ENCODE peak calls at places on chromosomes 1 and 21, in nine cellular contexts. Z is suprapubic skin, U is lung, I is OCI-LY7, O is left lung, G is esophagus squamous epithelium, M is stomach, B is A549, K is tibial artery. E is an unnamed sample.

GRCh38 chr1:33378976-33379375 is 51.9 kb downstream of the PHC2 start:
- DNase-seq in M (no peak), B (no peak), Z (no peak), I (no peak), K (no peak), O (no peak), U (no peak), G (no peak), E (no peak)

GRCh38 chr1:29180497-29181412 is 945 bp downstream of the SRSF4 start:
- DNase-seq in B (no peak), M (no peak), U (no peak), G (no peak), I (no peak), O (peak; percentile 46), K (no peak), Z (peak; percentile 68), E (no peak)

GRCh38 chr1:72830606-72831390 is 548.5 kb upstream of the NEGR1 start:
- DNase-seq in B (no peak), Z (no peak), K (no peak), U (no peak), G (no peak), M (no peak), I (no peak), O (no peak), E (peak; percentile 39)

GRCh38 chr1:39898648-39899603 is 2.8 kb downstream of the MYCL start:
- DNase-seq in B (peak; percentile 72), Z (no peak), G (no peak), M (peak; percentile 80), U (peak; percentile 72), K (no peak), O (peak; percentile 40), I (peak; percentile 31), E (peak; percentile 91)

GRCh38 chr21:39003982-39004775 is 179.1 kb downstream of the PSMG1 start:
- DNase-seq in B (no peak), K (no peak), M (no peak), G (no peak), U (no peak), O (peak; percentile 72), Z (no peak), I (no peak), E (no peak)

GRCh38 chr1:29736582-29737188 is 500.4 kb downstream of the PTPRU start:
- DNase-seq in G (no peak), U (no peak), B (peak; percentile 24), K (no peak), O (no peak), I (peak; percentile 46), Z (no peak), M (no peak), E (no peak)

GRCh38 chr1:25065246-25066238 is 135.5 kb upstream of the RUNX3 start:
- DNase-seq in M (no peak), B (no peak), O (peak; percentile 43), G (no peak), I (no peak), U (no peak), Z (no peak), K (no peak), E (peak; percentile 50)

GRCh38 chr1:8396083-8396911 is 78.4 kb downstream of the SLC45A1 start:
- DNase-seq in B (no peak), G (no peak), K (no peak), M (no peak), O (no peak), Z (no peak), U (no peak), I (no peak), E (no peak)

GRCh38 chr1:56025942-56026341 is 553.4 kb downstream of the PLPP3 start:
- DNase-seq in K (no peak), M (no peak), G (no peak), U (no peak), O (no peak), B (no peak), Z (no peak), I (no peak), E (no peak)

GRCh38 chr1:93081716-93082115 is 2.6 kb downstream of the MTF2 start:
- DNase-seq in G (no peak), Z (no peak), U (no peak), K (no peak), M (no peak), I (no peak), B (no peak), O (no peak), E (no peak)

GRCh38 chr1:44962729-44963128 is 23.7 kb downstream of the EIF2B3 start:
- DNase-seq in M (no peak), I (no peak), B (no peak), K (no peak), Z (no peak), G (no peak), U (no peak), O (no peak), E (no peak)

GRCh38 chr21:33080776-33081175 is 10.8 kb downstream of the OLIG1 start:
- DNase-seq in U (no peak), Z (no peak), O (no peak), G (no peak), B (no peak), I (no peak), K (no peak), M (no peak), E (no peak)

GRCh38 chr21:33078907-33079582 is 9.1 kb downstream of the OLIG1 start:
- DNase-seq in Z (no peak), G (no peak), U (no peak), O (no peak), B (peak; percentile 41), M (no peak), K (no peak), I (no peak), E (no peak)

GRCh38 chr21:33075596-33076195 is 5.8 kb downstream of the OLIG1 start:
- DNase-seq in M (no peak), G (no peak), O (no peak), I (no peak), U (no peak), B (no peak), K (no peak), Z (no peak), E (no peak)

GRCh38 chr21:33076600-33077329 is 6.8 kb downstream of the OLIG1 start:
- DNase-seq in G (no peak), Z (no peak), M (no peak), O (no peak), K (no peak), B (no peak), U (no peak), I (no peak), E (no peak)

GRCh38 chr21:33080376-33080775 is 10.4 kb downstream of the OLIG1 start:
- DNase-seq in K (no peak), G (no peak), B (no peak), M (no peak), O (no peak), Z (no peak), U (no peak), I (no peak), E (no peak)
- H3K4me1 ChIP-seq in K (no peaks in the 10 kb centered on the region), G (no peaks in the 10 kb centered on the region), B (peaks cover 7% of the 10 kb centered on the region), M (no peaks in the 10 kb centered on the region), O (no peaks in the 10 kb centered on the region), Z (no peaks in the 10 kb centered on the region), U (no peaks in the 10 kb centered on the region), I (no peaks in the 10 kb centered on the region), E (no peaks in the 10 kb centered on the region)

DNA sequence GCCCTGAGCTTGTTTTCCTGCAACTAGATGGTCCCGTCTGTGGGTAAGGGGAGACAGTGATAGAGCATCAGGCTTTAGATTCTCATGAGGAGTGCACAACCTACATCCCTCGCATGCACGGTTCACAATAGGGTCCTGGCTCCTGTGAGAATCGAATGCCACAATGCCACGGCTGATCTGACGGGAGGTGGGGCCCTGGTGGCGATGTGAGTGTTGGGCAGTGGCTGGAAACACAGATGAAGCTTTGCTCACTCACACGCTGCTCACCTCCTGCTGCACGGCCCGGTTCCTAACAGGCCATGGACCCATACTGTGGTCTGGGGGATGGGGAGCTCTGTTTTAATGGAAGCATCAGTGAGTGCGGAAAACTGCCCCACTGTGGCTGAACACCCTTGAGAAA is 35.8 kb upstream of the TTC34 start:
- DNase-seq in B (no peak), G (no peak), K (no peak), I (no peak), U (no peak), O (no peak), M (no peak), Z (no peak), E (no peak)
- H3K9me3 ChIP-seq in B (no peaks in the 10 kb centered on the region), G (no peaks in the 10 kb centered on the region), K (no peaks in the 10 kb centered on the region), I (no peaks in the 10 kb centered on the region), U (no peaks in the 10 kb centered on the region), O (no peaks in the 10 kb centered on the region), M (peaks cover 23% of the 10 kb centered on the region), Z (no peaks in the 10 kb centered on the region), E (no peaks in the 10 kb centered on the region)

DNA sequence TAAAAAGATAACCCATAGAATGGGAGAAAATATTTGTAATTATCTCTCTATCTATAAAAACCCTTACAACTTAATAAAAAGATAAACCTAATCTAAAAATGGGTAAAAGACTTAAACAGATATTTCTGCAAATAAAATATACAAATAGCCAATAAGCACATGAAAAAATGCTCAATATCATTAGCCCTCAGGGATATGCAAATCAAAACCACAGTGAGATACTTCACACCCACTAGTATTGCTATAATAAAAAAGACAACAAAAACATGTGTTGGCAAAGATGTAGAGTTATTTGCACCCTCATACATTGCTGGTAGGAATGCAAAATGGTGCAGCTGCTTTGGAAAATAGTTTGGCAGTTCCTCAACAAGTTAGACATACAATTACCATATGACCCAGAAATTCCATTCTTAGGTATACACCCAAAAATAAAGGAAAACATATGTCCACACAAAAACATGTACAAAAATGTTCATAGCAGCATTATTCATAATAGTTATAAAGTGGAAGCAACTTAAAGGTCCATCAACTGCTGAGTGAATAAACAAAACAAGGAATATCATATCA is 30.2 kb downstream of the ZZZ3 start:
- DNase-seq in B (no peak), U (no peak), K (no peak), I (no peak), Z (no peak), G (no peak), M (no peak), O (no peak), E (no peak)
- H3K4me1 ChIP-seq in B (peaks cover 13% of the 10 kb centered on the region), U (no peaks in the 10 kb centered on the region), K (no peaks in the 10 kb centered on the region), I (peaks cover 10% of the 10 kb centered on the region), Z (peaks cover 12% of the 10 kb centered on the region), G (no peaks in the 10 kb centered on the region), M (peaks cover 22% of the 10 kb centered on the region), O (no peaks in the 10 kb centered on the region), E (no peaks in the 10 kb centered on the region)

DNA sequence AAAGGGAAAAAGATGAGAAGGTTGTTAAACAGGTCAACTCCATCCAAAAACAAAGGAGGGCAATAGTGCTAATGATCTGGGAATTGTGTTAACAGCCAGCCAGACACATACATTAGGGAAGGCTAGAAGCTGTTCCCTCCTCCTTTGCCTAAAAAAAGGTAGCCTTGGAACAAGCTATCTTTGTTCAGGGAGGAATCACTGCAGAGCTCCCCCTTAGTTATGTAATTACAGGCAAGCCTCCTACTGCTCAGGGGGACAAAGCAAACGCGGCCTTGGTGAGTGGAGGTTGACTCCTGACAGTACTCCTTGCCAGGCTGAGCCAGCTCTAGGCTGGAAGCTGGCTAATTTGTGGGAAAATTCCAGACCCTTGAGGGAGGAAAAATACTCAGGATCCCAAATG is 97.6 kb downstream of the VAV3 start:
- DNase-seq in I (no peak), B (no peak), O (no peak), G (no peak), Z (no peak), U (no peak), M (no peak), K (no peak), E (no peak)
- H3K9me3 ChIP-seq in I (peaks cover 23% of the 10 kb centered on the region), B (no peaks in the 10 kb centered on the region), O (no peaks in the 10 kb centered on the region), G (no peaks in the 10 kb centered on the region), Z (no peaks in the 10 kb centered on the region), U (no peaks in the 10 kb centered on the region), M (no peaks in the 10 kb centered on the region), K (no peaks in the 10 kb centered on the region), E (no peaks in the 10 kb centered on the region)

E was measured in right lobe of liver.